ENCODE peak calls at places on chromosomes 4 and X, in nine cellular contexts. X, A, E, L, K, T, S, U and Q are unnamed samples. For H3K36me3 and H3K9me3, the result is how much of the 10 kb centered on the place peaks cover.

GRCh38 chrX:55210931-55211677 is 9.0 kb upstream of the PAGE5 start:
- DNase-seq in L (no peak), S (no peak), K (peak), T (no peak), X (no peak), A (peak), E (no peak), U (no peak), Q (no peak)

GRCh38 chrX:1453390-1453783 is 678 bp upstream of the ASMTL start:
- DNase-seq in T (peak), E (peak), K (no peak), U (no peak), A (no peak), L (no peak), S (no peak), X (no peak), Q (no peak)

GRCh38 chr4:1723131-1723801 is 1.9 kb downstream of the TACC3 start:
- DNase-seq in X (no peak), U (no peak), S (no peak), E (peak), L (no peak), T (no peak), K (no peak), A (no peak), Q (no peak)

GRCh38 chr4:152591361-152591760 is 55.5 kb upstream of the FBXW7 start:
- DNase-seq in X (peak), T (peak), K (peak), E (no peak), A (no peak), S (no peak), U (peak), L (peak), Q (peak)

GRCh38 chrX:9847071-9847470 is 60.8 kb downstream of the SHROOM2 start:
- DNase-seq in U (no peak), E (no peak), A (peak), K (no peak), X (no peak), S (peak), T (no peak), L (no peak), Q (no peak)

GRCh38 chr4:38290360-38290759 is 330.2 kb downstream of the PTTG2 start:
- DNase-seq in S (peak), E (no peak), X (no peak), T (no peak), L (no peak), U (no peak), K (no peak), A (no peak), Q (no peak)

GRCh38 chr4:140156529-140157171 is 2.7 kb upstream of the MAML3 start:
- DNase-seq in K (no peak), U (no peak), E (no peak), T (no peak), S (no peak), X (no peak), A (no peak), L (no peak), Q (no peak)

GRCh38 chr4:37908488-37909343 is 17.8 kb downstream of the TBC1D1 start:
- DNase-seq in L (peak), K (no peak), E (no peak), X (no peak), A (no peak), T (no peak), U (peak), S (no peak), Q (no peak)

GRCh38 chr4:87843936-87844335 is 11.2 kb downstream of the MEPE start:
- DNase-seq in S (peak), K (peak), X (no peak), A (no peak), L (no peak), T (no peak), U (no peak), E (no peak), Q (no peak)

GRCh38 chrX:2576793-2577192 is 76.0 kb upstream of the DHRSX start:
- DNase-seq in A (no peak), K (no peak), X (no peak), E (no peak), U (no peak), S (peak), L (no peak), T (no peak), Q (no peak)

GRCh38 chr4:23946307-23946706 is 56.5 kb upstream of the PPARGC1A start:
- DNase-seq in K (no peak), E (no peak), X (no peak), A (no peak), U (peak), L (no peak), S (no peak), T (no peak), Q (no peak)

GRCh38 chr4:128525939-128526630 is 238.5 kb upstream of the PGRMC2 start:
- DNase-seq in L (no peak), X (no peak), U (no peak), T (no peak), K (peak), S (peak), A (peak), E (no peak), Q (no peak)

GRCh38 chrX:150506486-150506885 is 61.9 kb upstream of the MTM1 start:
- DNase-seq in T (no peak), U (no peak), K (peak), E (no peak), L (no peak), A (no peak), X (no peak), S (no peak), Q (no peak)

GRCh38 chr4:148261861-148262260 is 180.4 kb downstream of the NR3C2 start:
- DNase-seq in S (no peak), L (no peak), K (no peak), U (no peak), E (no peak), A (no peak), T (no peak), X (no peak), Q (no peak)

GRCh38 chr4:182975806-182976205 is 58.6 kb upstream of the DCTD start:
- DNase-seq in L (no peak), A (no peak), U (no peak), T (no peak), X (no peak), K (no peak), S (peak), E (no peak), Q (no peak)

GRCh38 chr4:159101983-159102622 is 776 bp upstream of the RAPGEF2 start:
- DNase-seq in E (no peak), L (no peak), S (no peak), K (no peak), U (no peak), T (no peak), X (no peak), A (no peak), Q (no peak)

GRCh38 chrX:1164322-1165288 is 47.8 kb downstream of the CRLF2 start:
- DNase-seq in A (peak), X (no peak), L (no peak), T (peak), S (peak), K (peak), E (no peak), U (no peak), Q (no peak)

GRCh38 chr4:56531823-56532222 is 26.2 kb downstream of the ARL9 start:
- DNase-seq in A (no peak), K (no peak), X (no peak), T (no peak), L (no peak), E (no peak), U (no peak), S (no peak), Q (no peak)

GRCh38 chr4:154049457-154050181 is 260.7 kb upstream of the SFRP2 start:
- DNase-seq in U (no peak), E (no peak), A (peak), L (no peak), X (peak), S (no peak), K (no peak), T (no peak), Q (peak)

GRCh38 chrX:115367956-115368355 is 78.4 kb downstream of the LUZP4 start:
- DNase-seq in S (no peak), X (no peak), E (no peak), A (no peak), K (no peak), L (no peak), U (no peak), T (no peak), Q (no peak)

GRCh38 chr4:103104886-103105285 is 5.3 kb upstream of the BDH2 start:
- DNase-seq in A (no peak), S (no peak), T (no peak), K (no peak), X (no peak), L (no peak), E (no peak), U (no peak), Q (no peak)

GRCh38 chrX:79572566-79572965 is 205.4 kb upstream of the ITM2A start:
- DNase-seq in X (no peak), E (no peak), U (no peak), K (no peak), A (no peak), S (no peak), L (no peak), T (no peak), Q (no peak)

GRCh38 chr4:39469429-39470077 is 10.7 kb downstream of the LIAS start:
- DNase-seq in E (peak), A (peak), U (peak), T (no peak), S (peak), K (peak), L (no peak), X (no peak), Q (peak)

GRCh38 chr4:75714681-75715080 is 9.7 kb upstream of the USO1 start:
- DNase-seq in A (no peak), E (no peak), K (no peak), U (no peak), X (no peak), L (no peak), T (no peak), S (no peak), Q (no peak)

GRCh38 chr4:26388671-26389070 is 67.9 kb downstream of the RBPJ start:
- DNase-seq in X (no peak), S (no peak), A (no peak), U (no peak), K (no peak), T (no peak), L (no peak), E (no peak), Q (no peak)

GRCh38 chr4:134202136-134202535 is 547 bp upstream of the PABPC4L start:
- DNase-seq in K (no peak), U (no peak), E (no peak), L (no peak), S (no peak), T (no peak), X (no peak), A (no peak), Q (no peak)

GRCh38 chrX:110732274-110732673 is 63.3 kb downstream of the CHRDL1 start:
- DNase-seq in A (no peak), T (no peak), E (no peak), U (peak), X (no peak), L (peak), S (no peak), K (no peak), Q (peak)

GRCh38 chr4:76558391-76559235 is 123.6 kb downstream of the SHROOM3 start:
- DNase-seq in U (no peak), T (no peak), K (no peak), E (no peak), L (no peak), A (no peak), S (no peak), X (no peak), Q (peak)

GRCh38 chrX:123797543-123798447 is 62.1 kb upstream of the XIAP start:
- DNase-seq in L (no peak), A (no peak), U (no peak), E (no peak), S (no peak), T (no peak), K (no peak), X (no peak), Q (no peak)

GRCh38 chr4:140812916-140813315 is 56.7 kb upstream of the TBC1D9 start:
- DNase-seq in L (no peak), X (no peak), E (no peak), K (no peak), T (no peak), A (no peak), U (no peak), S (no peak), Q (peak)

GRCh38 chr4:66741081-66741480 is 804.2 kb downstream of the CENPC start:
- DNase-seq in X (no peak), K (no peak), U (no peak), L (no peak), T (no peak), A (no peak), E (no peak), S (no peak), Q (no peak)

DNA sequence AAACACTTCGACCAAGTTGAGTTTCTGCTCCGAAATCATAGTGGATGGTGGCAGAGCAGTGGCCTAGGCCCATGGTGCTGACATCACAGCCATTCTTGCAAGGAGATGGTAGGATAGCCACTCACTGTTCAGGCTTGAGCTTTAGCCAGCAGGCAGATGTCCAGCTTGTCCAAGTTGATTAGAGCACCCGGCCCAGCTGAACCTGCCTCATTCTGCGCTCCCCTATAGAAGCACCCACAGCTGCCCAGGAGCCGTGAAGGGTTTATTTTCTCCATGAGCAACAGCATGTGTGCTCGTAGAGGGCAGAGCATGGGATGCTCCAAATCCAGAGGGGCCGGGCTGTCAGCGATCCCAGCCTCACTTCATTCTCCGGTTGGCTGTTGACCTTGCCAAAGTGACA is 16.2 kb downstream of the PIGG start:
- DNase-seq in X (no peak), U (no peak), E (no peak), A (no peak), K (no peak), L (no peak), T (no peak), S (no peak), Q (no peak)
- H3K36me3 ChIP-seq in X (under half), U (half or more), E (under half), A (under half), K (under half), L (half or more), T (under half), S (under half), Q (half or more)

GRCh38 chr4:155952546-155952945 is 1.1 kb downstream of the CTSO start:
- DNase-seq in K (no peak), T (no peak), E (no peak), X (no peak), S (peak), L (no peak), A (no peak), U (no peak), Q (no peak)
- H3K4me3 ChIP-seq in K (peak), T (peak), E (no peak), X (peak), S (no peak), L (peak), A (no peak), U (peak), Q (no peak)

GRCh38 chrX:22467571-22467970 is 194.9 kb downstream of the CBLL2 start:
- DNase-seq in L (no peak), X (no peak), S (no peak), E (no peak), T (no peak), A (no peak), U (no peak), K (no peak), Q (no peak)
- H3K9me3 ChIP-seq in L (under half), X (under half), S (under half), E (under half), T (under half), A (under half), U (under half), K (under half), Q (under half)

GRCh38 chrX:154365052-154365600 is 9.3 kb downstream of the FLNA start:
- DNase-seq in S (no peak), E (no peak), K (no peak), U (no peak), L (no peak), X (no peak), T (no peak), A (no peak), Q (no peak)
- H3K36me3 ChIP-seq in S (half or more), E (half or more), K (under half), U (half or more), L (half or more), X (under half), T (under half), A (under half), Q (half or more)

DNA sequence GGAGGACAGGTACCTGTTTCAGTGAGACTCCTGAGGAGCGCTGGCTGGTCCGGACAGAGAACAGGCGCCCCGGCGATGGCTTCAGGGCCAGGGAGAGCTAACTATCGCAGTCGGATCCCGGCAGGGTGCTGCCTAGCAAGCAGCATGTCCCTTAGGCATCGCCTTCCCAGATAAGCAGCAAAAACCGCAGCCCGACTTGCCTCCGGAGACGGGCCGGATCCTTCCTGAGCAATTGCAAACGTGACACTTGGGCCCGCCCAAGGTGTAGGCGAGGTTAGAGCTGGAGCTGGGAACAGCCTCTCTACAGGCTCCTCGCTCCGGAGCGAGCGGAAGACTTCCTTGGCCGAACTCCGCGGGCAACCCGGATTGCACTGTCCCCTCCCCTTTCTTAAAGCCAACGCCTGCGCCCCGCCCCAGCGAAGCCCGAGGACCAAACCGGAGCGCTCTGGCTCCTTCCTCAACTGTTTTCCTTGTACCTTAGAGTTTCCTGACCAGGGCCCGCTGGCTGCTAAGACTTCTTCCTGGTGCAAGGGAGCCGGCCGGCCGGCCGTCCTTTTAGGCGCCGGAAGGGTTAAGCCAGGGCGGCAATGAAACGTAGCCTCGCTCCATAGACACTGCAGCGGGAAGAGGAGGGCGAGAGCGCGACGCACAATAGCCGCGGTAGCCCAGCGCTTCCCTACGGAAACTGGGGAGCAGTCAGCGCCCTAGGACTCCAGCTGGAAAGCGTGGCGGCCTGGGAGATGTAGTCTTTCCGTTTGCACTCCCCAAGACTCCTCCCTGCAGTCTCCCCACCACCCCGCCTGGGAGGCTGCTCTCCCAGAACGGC is at the start of gene OPHN1:
- DNase-seq in X (peak), E (no peak), L (peak), T (peak), S (peak), K (peak), A (peak), U (peak), Q (peak)
- H3K4me3 ChIP-seq in X (peak), E (peak), L (peak), T (peak), S (peak), K (no peak), A (peak), U (peak), Q (peak)

DNA sequence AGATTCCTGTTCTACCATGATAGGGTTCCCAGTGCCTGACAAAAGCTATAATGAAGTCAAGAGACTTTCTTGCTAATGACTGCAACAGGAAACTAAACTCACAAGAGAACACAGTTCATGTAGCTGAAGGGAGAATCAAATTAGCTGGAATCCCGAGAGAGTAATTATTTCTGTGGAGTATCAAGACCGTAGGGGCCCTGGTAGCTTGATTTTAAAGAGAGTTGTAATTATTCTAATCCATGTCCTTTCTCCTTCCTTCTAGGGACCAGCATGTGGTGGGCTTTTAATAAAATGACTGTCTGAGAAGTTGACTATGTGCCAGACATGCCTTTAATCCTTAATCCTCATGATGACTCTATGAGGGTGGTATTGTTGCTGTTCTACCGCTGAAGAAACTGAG is 1.7 kb upstream of the TRPC5OS start:
- DNase-seq in U (no peak), K (no peak), X (no peak), S (no peak), E (no peak), L (no peak), T (no peak), A (no peak), Q (peak)
- H3K9me3 ChIP-seq in U (under half), K (under half), X (under half), S (under half), E (under half), L (under half), T (under half), A (under half), Q (under half)

DNA sequence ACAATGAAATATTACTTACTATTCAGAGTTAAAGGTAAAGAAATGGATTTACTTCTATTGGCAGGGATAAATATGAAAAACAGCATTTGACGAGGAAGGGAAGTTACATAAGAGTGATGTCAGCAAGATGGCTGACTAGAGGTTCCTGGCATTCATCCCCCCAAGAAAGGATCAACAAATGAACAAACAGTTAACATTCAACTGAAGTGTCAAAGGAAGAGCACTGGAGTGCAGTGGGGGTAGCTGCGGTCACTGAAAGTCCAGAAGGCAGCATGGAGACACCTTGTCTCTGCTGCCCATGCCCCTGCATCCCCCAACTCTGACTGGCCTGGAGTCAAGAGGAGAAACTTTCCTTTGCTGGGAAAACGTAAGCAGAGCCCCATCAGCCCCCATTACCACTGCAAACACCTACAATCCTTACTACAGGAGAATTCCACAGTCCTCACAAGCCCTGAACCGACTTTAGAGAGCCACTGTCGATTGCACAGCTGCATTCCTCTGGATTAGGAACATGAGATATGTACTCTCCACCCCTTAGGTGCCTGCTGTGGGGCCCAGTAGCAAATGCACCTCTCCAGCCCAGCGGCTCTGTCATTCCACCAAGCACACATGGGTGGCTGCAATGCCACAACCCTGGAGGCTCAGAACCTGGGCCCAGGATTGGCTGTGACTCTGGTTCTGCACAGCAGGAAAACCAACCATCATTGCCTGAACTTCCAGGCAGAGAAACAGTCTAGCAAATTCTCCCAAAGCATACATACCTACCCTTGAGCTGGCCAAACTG is 79.5 kb downstream of the CBR4 start:
- DNase-seq in E (no peak), A (no peak), X (no peak), U (no peak), L (no peak), S (no peak), K (no peak), T (no peak), Q (no peak)
- H3K36me3 ChIP-seq in E (under half), A (under half), X (under half), U (half or more), L (under half), S (half or more), K (under half), T (under half), Q (under half)

GRCh38 chrX:53287493-53288138 is 6.2 kb upstream of the IQSEC2 start:
- DNase-seq in T (peak), X (peak), A (no peak), L (peak), U (peak), K (peak), S (peak), E (peak), Q (no peak)
- H3K4me3 ChIP-seq in T (no peak), X (no peak), A (no peak), L (no peak), U (peak), K (no peak), S (no peak), E (peak), Q (no peak)

DNA sequence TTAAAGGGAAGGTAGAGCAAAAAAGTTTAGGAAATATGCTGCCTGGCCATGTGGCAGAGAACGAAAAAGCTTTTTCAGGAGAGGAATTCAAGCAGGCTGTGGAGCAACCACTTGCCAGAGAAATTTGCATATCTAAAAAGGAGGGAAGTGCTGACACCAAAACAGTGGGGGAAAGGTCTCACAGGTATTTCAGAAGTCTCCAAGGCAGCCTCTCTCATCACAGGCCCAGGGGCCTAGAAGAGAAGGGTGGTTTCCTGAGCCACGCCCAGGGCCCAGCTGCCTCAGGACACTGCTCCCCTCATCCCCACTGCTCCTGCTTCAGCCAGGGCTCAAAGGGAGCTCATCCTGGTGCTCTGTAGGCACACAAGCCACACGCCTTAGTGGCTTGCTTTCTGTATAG is 29.9 kb upstream of the STS start:
- DNase-seq in E (no peak), L (no peak), S (no peak), U (no peak), X (no peak), T (no peak), A (no peak), K (no peak), Q (no peak)
- H3K9me3 ChIP-seq in E (under half), L (under half), S (under half), U (under half), X (under half), T (under half), A (under half), K (under half), Q (under half)